ENCODE peak calls at places on chromosomes 6 and 20, in eight cellular contexts. V is sigmoid colon; Y is AG04450; Q is lung; A is tibial artery; Z is heart left ventricle; T is CD8-positive, alpha-beta T cell; D is Caco-2. F is an unnamed sample.

GRCh38 chr20:34586488-34587163 is 28.1 kb downstream of the MAP1LC3A start:
- DNase-seq in V (no peak), Y (no peak), Q (no peak), A (no peak), Z (no peak), T (no peak), D (peak; percentile 16), F (no peak)

GRCh38 chr6:14130431-14131075 is 13.0 kb downstream of the CD83 start:
- DNase-seq in V (no peak), Y (no peak), Q (no peak), A (no peak), Z (no peak), T (no peak), D (no peak), F (no peak)

GRCh38 chr6:167469101-167469500 is 144.2 kb downstream of the TTLL2 start:
- DNase-seq in V (no peak), Y (no peak), Q (no peak), A (no peak), Z (no peak), T (no peak), D (no peak), F (no peak)

GRCh38 chr6:93248591-93248990 is 170.8 kb downstream of the EPHA7 start:
- DNase-seq in V (no peak), Y (no peak), Q (no peak), A (no peak), Z (no peak), T (no peak), D (no peak), F (no peak)

GRCh38 chr20:10179574-10180298 is 38.9 kb upstream of the SNAP25 start:
- DNase-seq in V (no peak), Y (no peak), Q (no peak), A (no peak), Z (no peak), T (no peak), D (no peak), F (no peak)

GRCh38 chr6:166738361-166738760 is 111.3 kb upstream of the RPS6KA2 start:
- DNase-seq in V (no peak), Y (no peak), Q (no peak), A (no peak), Z (no peak), T (no peak), D (no peak), F (no peak)

GRCh38 chr6:140893432-140893831 is 1239.3 kb upstream of the GJE1 start:
- DNase-seq in V (no peak), Y (no peak), Q (no peak), A (no peak), Z (no peak), T (no peak), D (no peak), F (no peak)

GRCh38 chr6:134097114-134097707 is 44.8 kb upstream of the SLC2A12 start:
- DNase-seq in V (peak; percentile 71), Y (peak; percentile 50), Q (peak; percentile 68), A (peak; percentile 51), Z (peak; percentile 39), T (peak; percentile 58), D (peak; percentile 51), F (peak; percentile 81)

GRCh38 chr6:112307707-112308106 is 39.4 kb upstream of the RFPL4B start:
- DNase-seq in V (no peak), Y (no peak), Q (no peak), A (no peak), Z (no peak), T (no peak), D (no peak), F (no peak)

GRCh38 chr6:136173519-136174507 is 76.3 kb downstream of the MTFR2 start:
- DNase-seq in V (no peak), Y (peak; percentile 58), Q (peak; percentile 39), A (no peak), Z (peak; percentile 45), T (no peak), D (no peak), F (no peak)

GRCh38 chr6:112191509-112191908 is 62.9 kb downstream of the LAMA4 start:
- DNase-seq in V (no peak), Y (no peak), Q (no peak), A (no peak), Z (no peak), T (no peak), D (no peak), F (no peak)

GRCh38 chr6:142187209-142187608 is 40.1 kb downstream of the VTA1 start:
- DNase-seq in V (no peak), Y (no peak), Q (no peak), A (no peak), Z (peak; percentile 79), T (no peak), D (no peak), F (peak; percentile 78)

GRCh38 chr6:13371421-13372072 is 43.2 kb upstream of the TBC1D7 start:
- DNase-seq in V (no peak), Y (no peak), Q (no peak), A (no peak), Z (no peak), T (no peak), D (no peak), F (no peak)

GRCh38 chr6:28693033-28693750 is 167.5 kb downstream of the GPX5 start:
- DNase-seq in V (no peak), Y (no peak), Q (no peak), A (no peak), Z (no peak), T (no peak), D (no peak), F (no peak)

GRCh38 chr6:28693751-28694443 is 168.2 kb downstream of the GPX5 start:
- DNase-seq in V (no peak), Y (no peak), Q (no peak), A (no peak), Z (no peak), T (no peak), D (no peak), F (no peak)

GRCh38 chr6:28695671-28696537 is 170.2 kb downstream of the GPX5 start:
- DNase-seq in V (no peak), Y (no peak), Q (no peak), A (no peak), Z (no peak), T (no peak), D (no peak), F (no peak)
- H3K4me3 ChIP-seq in V (no peak overlapping the region), Y (no peak overlapping the region), Q (no peak overlapping the region), A (no peak overlapping the region), Z (no peak overlapping the region), T (no peak overlapping the region), D (no peak overlapping the region), F (no peak overlapping the region)

GRCh38 chr20:32786059-32786760 is 24.0 kb downstream of the DNMT3B start:
- DNase-seq in V (no peak), Y (no peak), Q (no peak), A (no peak), Z (no peak), T (no peak), D (no peak), F (no peak)
- H3K4me3 ChIP-seq in V (no peak overlapping the region), Y (no peak overlapping the region), Q (no peak overlapping the region), A (no peak overlapping the region), Z (no peak overlapping the region), T (no peak overlapping the region), D (no peak overlapping the region), F (no peak overlapping the region)

DNA sequence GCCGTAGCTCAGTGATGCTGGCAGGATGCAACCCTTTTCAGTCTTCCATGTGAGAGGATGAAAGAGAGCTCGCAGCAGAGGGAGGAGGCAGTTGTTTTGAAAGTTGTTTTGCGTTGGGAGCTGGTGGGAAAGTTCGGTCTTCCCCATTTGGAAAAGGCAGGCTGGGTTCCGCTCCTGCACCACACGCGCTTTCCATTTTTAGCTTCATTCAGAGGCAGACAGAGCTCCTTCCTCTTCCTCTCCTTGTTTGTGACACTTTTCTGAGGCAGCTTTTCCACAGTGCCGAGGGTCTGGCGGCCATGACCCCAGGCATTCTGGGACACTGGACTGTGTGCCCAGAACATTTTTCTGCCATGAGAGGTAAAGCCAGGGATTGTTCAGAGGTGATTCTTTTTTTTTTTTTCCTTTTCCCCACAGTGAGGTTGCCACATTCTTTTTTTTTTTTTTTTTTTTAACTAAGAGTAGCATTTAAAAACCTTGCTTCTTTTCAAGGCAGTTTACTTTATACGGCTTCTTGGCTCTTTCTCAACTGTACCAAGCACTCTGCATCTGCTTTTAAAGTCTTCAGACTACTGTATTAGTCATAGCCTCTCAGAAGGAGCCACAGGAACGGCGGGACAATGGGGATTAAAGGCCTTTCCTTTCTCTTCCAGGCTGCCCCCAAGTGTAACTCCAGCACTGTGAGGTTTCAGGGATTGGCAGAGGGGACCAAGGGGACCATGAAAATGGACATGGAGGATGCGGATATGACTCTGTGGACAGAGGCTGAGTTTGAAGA is 1.6 kb downstream of the PRDM1 start:
- DNase-seq in V (no peak), Y (no peak), Q (no peak), A (peak; percentile 55), Z (peak; percentile 43), T (no peak), D (no peak), F (peak; percentile 84)
- H3K4me3 ChIP-seq in V (no peak overlapping the region), Y (peak overlapping the region; percentile 74), Q (peak overlapping the region; percentile 59), A (peak overlapping the region; percentile 35), Z (peak overlapping the region; percentile 63), T (no peak overlapping the region), D (no peak overlapping the region), F (peak overlapping the region; percentile 67)

GRCh38 chr6:127301199-127301700 is 34.6 kb downstream of the RNF146 start:
- DNase-seq in V (no peak), Y (no peak), Q (no peak), A (no peak), Z (no peak), T (no peak), D (no peak), F (no peak)

GRCh38 chr6:127305741-127306140 is 37.7 kb downstream of the ECHDC1 start:
- DNase-seq in V (no peak), Y (no peak), Q (no peak), A (no peak), Z (no peak), T (no peak), D (no peak), F (no peak)

GRCh38 chr6:127300411-127300810 is 33.7 kb downstream of the RNF146 start:
- DNase-seq in V (no peak), Y (peak; percentile 72), Q (no peak), A (no peak), Z (no peak), T (no peak), D (no peak), F (peak; percentile 83)

GRCh38 chr6:127303917-127304316 is 37.3 kb downstream of the RNF146 start:
- DNase-seq in V (no peak), Y (no peak), Q (no peak), A (no peak), Z (no peak), T (no peak), D (no peak), F (no peak)

DNA sequence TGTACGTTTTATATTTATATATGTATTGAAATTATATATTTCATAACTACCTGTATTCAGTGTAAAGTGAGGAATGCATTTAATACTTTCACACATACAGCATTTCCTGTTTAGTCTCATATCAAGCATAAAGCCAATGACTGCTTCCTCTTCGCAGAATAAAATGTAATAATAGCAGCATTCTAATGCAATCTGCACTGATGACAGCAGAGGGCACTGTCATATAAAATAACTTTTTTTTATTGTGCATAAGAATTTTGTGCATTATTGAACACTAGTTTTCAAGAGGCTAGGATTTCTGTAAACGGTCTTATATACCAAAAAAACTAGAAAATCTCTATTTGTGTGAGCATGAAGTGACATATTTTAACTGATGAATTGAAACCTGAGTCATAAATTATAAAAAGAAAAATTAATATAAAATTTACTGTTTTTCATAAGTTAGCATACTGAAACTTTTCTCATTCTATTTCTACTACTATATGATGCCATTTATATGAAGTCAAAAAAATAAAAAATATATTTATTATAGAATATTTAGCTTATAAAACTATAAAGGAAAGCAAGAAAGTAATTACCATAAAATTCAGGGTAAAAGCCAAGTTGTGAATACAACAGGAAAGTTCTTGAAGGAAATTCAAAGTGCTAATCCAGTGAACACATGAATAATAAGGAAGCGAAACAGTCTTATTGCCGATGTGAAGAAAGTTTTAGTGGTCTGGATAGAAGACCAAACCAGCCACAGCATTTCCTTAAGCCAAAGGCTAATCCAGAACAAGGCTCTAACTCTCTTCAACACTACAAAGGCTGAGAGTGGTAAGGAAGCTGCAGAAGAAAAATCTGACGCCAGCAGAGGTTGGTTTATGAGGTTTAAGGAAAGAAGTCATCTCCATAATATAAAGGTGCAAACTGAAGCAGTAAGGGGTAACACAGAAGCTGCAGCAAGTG is 36.3 kb downstream of the RNF146 start:
- DNase-seq in V (no peak), Y (no peak), Q (no peak), A (peak; percentile 48), Z (no peak), T (peak; percentile 25), D (no peak), F (peak; percentile 65)
- H3K4me3 ChIP-seq in V (no peak overlapping the region), Y (no peak overlapping the region), Q (no peak overlapping the region), A (no peak overlapping the region), Z (no peak overlapping the region), T (no peak overlapping the region), D (no peak overlapping the region), F (no peak overlapping the region)